ENCODE peak calls at places on chromosome 18, in eight cellular contexts. J, S, P, B, Q, O, A and R are unnamed samples.

GRCh38 chr18:6928359-6928758 is 189.2 kb downstream of the LAMA1 start:
- DNase-seq in J (no peak), S (no peak), P (no peak), B (no peak), Q (no peak), O (no peak), A (no peak), R (no peak)

GRCh38 chr18:74836296-74837139 is 238.8 kb downstream of the ZNF407 start:
- DNase-seq in J (no peak), S (peak; percentile 40), P (no peak), B (peak; percentile 48), Q (no peak), O (no peak), A (no peak), R (no peak)

GRCh38 chr18:77167276-77167675 is 34.7 kb upstream of the MBP start:
- DNase-seq in J (no peak), S (peak; percentile 66), P (peak; percentile 76), B (no peak), Q (no peak), O (no peak), A (no peak), R (no peak)

GRCh38 chr18:47830772-47831171 is 99.7 kb downstream of the SMAD2 start:
- DNase-seq in J (no peak), S (no peak), P (no peak), B (peak; percentile 17), Q (no peak), O (no peak), A (no peak), R (no peak)

GRCh38 chr18:41378628-41379027 is 576.4 kb upstream of the PIK3C3 start:
- DNase-seq in J (no peak), S (peak; percentile 4), P (no peak), B (peak; percentile 76), Q (no peak), O (no peak), A (no peak), R (no peak)

GRCh38 chr18:37499008-37499407 is 66.6 kb downstream of the CELF4 start:
- DNase-seq in J (no peak), S (no peak), P (no peak), B (no peak), Q (no peak), O (no peak), A (no peak), R (no peak)

GRCh38 chr18:39751161-39751560 is 2185.6 kb upstream of the CELF4 start:
- DNase-seq in J (no peak), S (peak; percentile 26), P (no peak), B (peak; percentile 17), Q (no peak), O (no peak), A (no peak), R (no peak)

GRCh38 chr18:12420831-12421421 is 13.2 kb downstream of the PRELID3A start:
- DNase-seq in J (no peak), S (no peak), P (no peak), B (no peak), Q (no peak), O (peak; percentile 16), A (no peak), R (no peak)

GRCh38 chr18:55302337-55302833 is 285.6 kb downstream of the TCF4 start:
- DNase-seq in J (no peak), S (no peak), P (peak; percentile 74), B (no peak), Q (no peak), O (no peak), A (no peak), R (no peak)

GRCh38 chr18:59606193-59607175 is 90.7 kb downstream of the CCBE1 start:
- DNase-seq in J (no peak), S (no peak), P (peak; percentile 66), B (peak; percentile 33), Q (no peak), O (no peak), A (no peak), R (no peak)

GRCh38 chr18:22466608-22467390 is 49.1 kb upstream of the CTAGE1 start:
- DNase-seq in J (no peak), S (peak; percentile 94), P (no peak), B (peak; percentile 84), Q (peak; percentile 28), O (no peak), A (no peak), R (no peak)

GRCh38 chr18:29418136-29418535 is 1241.2 kb upstream of the CDH2 start:
- DNase-seq in J (no peak), S (peak; percentile 72), P (peak; percentile 19), B (peak; percentile 87), Q (peak; percentile 51), O (no peak), A (no peak), R (no peak)

GRCh38 chr18:34639662-34640061 is 70.4 kb upstream of the DTNA start:
- DNase-seq in J (no peak), S (peak; percentile 11), P (no peak), B (no peak), Q (no peak), O (no peak), A (no peak), R (no peak)

GRCh38 chr18:65206551-65207260 is 544.1 kb upstream of the CDH7 start:
- DNase-seq in J (no peak), S (no peak), P (no peak), B (no peak), Q (no peak), O (peak; percentile 0), A (no peak), R (no peak)

GRCh38 chr18:7567487-7568425 is 640 bp downstream of the PTPRM start:
- DNase-seq in J (peak; percentile 18), S (peak; percentile 64), P (no peak), B (peak; percentile 70), Q (no peak), O (no peak), A (no peak), R (no peak)

DNA sequence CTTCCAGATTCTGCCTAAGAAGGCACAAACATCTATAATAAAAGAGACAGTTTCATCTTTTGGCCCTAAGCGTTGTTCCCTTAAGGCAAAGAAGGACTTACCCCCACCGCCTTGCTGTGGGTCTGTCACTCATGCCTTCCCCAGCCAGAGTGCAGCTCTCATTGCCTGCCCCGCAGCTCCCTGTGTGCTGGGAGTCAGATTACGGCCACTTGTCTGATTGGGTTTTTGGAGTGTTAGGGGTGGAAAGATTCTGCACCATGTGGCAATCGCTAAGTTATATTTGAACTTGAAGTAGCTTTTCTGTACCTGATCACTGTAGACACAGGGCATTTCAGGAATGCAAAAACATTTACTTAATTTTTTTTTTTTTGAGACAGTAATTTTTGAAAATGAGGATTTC is at the start of gene AQP4:
- DNase-seq in J (no peak), S (no peak), P (no peak), B (no peak), Q (no peak), O (no peak), A (no peak), R (no peak)
- H3K4me3 ChIP-seq in J (no peak within 1 kb of the TSS), S (no peak within 1 kb of the TSS), P (no peak within 1 kb of the TSS), B (no peak within 1 kb of the TSS), Q (no peak within 1 kb of the TSS), O (no peak within 1 kb of the TSS), A (no peak within 1 kb of the TSS), R (no peak within 1 kb of the TSS)

DNA sequence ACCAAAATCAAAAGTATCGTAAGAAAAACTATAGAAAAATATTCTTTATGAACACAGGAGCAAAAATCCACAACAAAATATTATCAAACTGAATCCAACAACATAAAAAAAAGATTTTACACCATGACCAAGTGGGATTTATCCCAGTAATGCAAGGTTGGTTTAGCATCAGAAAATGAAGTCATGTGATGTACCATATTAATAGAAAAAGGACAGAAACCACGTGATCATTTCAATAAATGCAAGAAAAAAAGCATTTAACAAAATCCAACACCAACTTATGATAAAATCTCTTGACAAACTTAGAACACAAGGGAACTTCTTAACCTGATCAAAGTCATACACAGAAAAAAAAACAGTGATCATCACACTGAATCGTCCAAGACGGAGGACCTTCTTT is 105.3 kb downstream of the NFATC1 start:
- DNase-seq in J (no peak), S (no peak), P (no peak), B (no peak), Q (no peak), O (no peak), A (no peak), R (no peak)
- H3K4me3 ChIP-seq in J (no peak overlapping the region), S (no peak overlapping the region), P (no peak overlapping the region), B (no peak overlapping the region), Q (no peak overlapping the region), O (no peak overlapping the region), A (no peak overlapping the region), R (no peak overlapping the region)

GRCh38 chr18:35880788-35881455 is 91.6 kb upstream of the RMP24 start:
- DNase-seq in J (no peak), S (no peak), P (no peak), B (no peak), Q (no peak), O (no peak), A (no peak), R (no peak)

GRCh38 chr18:35871337-35871736 is 101.1 kb upstream of the RMP24 start:
- DNase-seq in J (no peak), S (no peak), P (no peak), B (no peak), Q (no peak), O (no peak), A (no peak), R (no peak)

GRCh38 chr18:35876243-35876642 is 96.2 kb upstream of the RMP24 start:
- DNase-seq in J (no peak), S (no peak), P (no peak), B (no peak), Q (no peak), O (no peak), A (no peak), R (no peak)

DNA sequence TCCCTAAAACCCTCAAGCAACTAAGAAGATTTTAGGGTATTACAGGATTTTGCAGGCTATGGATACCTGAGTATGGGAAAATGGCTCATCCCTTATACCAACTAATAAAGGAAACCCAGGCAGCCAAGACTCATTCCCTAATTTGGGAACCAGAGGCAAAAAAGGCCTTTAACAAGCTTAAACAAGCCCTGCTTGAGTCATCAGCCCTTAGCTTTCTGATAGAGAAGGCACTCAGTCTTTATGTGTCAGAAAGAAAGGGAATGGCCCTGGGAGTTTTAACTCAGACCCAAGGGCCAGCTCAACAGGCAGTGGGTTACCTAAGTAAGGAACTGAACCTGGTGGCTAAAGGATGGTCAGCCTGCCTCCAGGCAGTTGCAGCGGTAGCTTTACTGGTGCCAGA is 96.9 kb upstream of the RMP24 start:
- DNase-seq in J (no peak), S (no peak), P (no peak), B (no peak), Q (no peak), O (no peak), A (no peak), R (no peak)
- H3K4me3 ChIP-seq in J (no peak overlapping the region), S (no peak overlapping the region), P (no peak overlapping the region), B (no peak overlapping the region), Q (no peak overlapping the region), O (no peak overlapping the region), A (no peak overlapping the region), R (no peak overlapping the region)

DNA sequence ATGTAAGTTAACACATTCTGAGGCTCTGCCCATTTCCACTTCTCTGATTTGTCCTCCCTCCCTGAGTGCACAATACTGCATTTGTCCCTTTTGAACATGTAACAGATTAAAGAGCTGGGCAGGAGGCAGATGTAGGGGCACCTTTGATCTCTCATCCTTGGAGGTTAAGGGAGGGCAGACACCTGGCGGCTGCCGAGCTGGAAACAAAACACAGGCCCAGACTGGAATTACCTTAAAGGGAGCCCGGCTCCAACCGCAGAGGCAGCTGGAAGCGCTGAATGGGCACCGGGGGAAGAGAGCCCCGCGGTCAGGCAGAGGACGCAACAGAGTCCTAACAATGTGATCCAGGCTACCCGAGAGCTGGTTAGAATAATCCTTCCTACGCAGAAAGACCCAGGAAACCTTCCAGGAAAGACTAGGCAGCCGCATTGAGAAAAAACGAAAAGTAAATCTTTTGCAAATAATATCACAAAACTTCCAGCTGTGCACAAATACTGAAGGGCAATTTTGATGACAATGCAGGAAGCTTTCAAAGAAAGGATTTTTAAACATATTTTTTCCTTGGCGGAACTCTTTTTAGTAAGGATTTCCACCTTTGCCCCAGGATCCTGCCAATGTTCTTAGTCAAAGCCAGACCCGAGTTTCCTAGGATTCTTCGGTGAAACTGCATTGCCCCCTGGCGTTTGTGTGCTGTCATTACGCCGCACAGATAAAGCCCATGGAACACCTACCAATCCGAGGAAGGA is 216.0 kb downstream of the TGIF1 start:
- DNase-seq in J (peak; percentile 69), S (peak; percentile 96), P (peak; percentile 76), B (peak; percentile 95), Q (peak; percentile 67), O (peak; percentile 74), A (peak; percentile 77), R (peak; percentile 83)
- H3K4me3 ChIP-seq in J (no peak overlapping the region), S (no peak overlapping the region), P (no peak overlapping the region), B (no peak overlapping the region), Q (no peak overlapping the region), O (no peak overlapping the region), A (no peak overlapping the region), R (peak overlapping the region; percentile 52)